ENCODE peak calls at places on chromosomes 13 and 19, in six cellular contexts. B is ascending aorta, D is transverse colon, K is spleen, W is fibroblast of lung, C is IMR-90. X is an unnamed sample.

GRCh38 chr13:110415669-110416068 is 108.6 kb downstream of the COL4A2 start:
- DNase-seq in B (no peak), D (no peak), K (no peak), W (no peak), C (peak; percentile 24), X (no peak)

GRCh38 chr19:2852598-2852997 is 11.3 kb downstream of the ZNF555 start:
- DNase-seq in B (no peak), D (no peak), K (no peak), W (no peak), C (no peak), X (no peak)

GRCh38 chr13:46165485-46166220 is 16.3 kb downstream of the LCP1 start:
- DNase-seq in B (no peak), D (no peak), K (no peak), W (peak; percentile 60), C (no peak), X (no peak)

GRCh38 chr13:37492061-37492460 is 106.5 kb downstream of the POSTN start:
- DNase-seq in B (no peak), D (no peak), K (no peak), W (peak; percentile 58), C (peak; percentile 26), X (no peak)

GRCh38 chr19:20287070-20287469 is 120.1 kb downstream of the ZNF486 start:
- DNase-seq in B (no peak), D (no peak), K (no peak), W (no peak), C (no peak), X (no peak)

GRCh38 chr19:53823380-53824120 is 564 bp downstream of the NLRP12 start:
- DNase-seq in B (no peak), D (no peak), K (peak; percentile 74), W (no peak), C (no peak), X (no peak)

GRCh38 chr19:54162241-54162805 is 2.8 kb upstream of the LENG1 start:
- DNase-seq in B (peak; percentile 88), D (peak; percentile 95), K (peak; percentile 94), W (peak; percentile 54), C (peak; percentile 44), X (peak; percentile 89)

GRCh38 chr13:35225582-35225981 is 250.9 kb downstream of the MAB21L1 start:
- DNase-seq in B (no peak), D (no peak), K (no peak), W (no peak), C (no peak), X (no peak)

GRCh38 chr13:112077729-112078128 is 10.8 kb downstream of the SOX1 start:
- DNase-seq in B (no peak), D (no peak), K (no peak), W (no peak), C (no peak), X (no peak)

DNA sequence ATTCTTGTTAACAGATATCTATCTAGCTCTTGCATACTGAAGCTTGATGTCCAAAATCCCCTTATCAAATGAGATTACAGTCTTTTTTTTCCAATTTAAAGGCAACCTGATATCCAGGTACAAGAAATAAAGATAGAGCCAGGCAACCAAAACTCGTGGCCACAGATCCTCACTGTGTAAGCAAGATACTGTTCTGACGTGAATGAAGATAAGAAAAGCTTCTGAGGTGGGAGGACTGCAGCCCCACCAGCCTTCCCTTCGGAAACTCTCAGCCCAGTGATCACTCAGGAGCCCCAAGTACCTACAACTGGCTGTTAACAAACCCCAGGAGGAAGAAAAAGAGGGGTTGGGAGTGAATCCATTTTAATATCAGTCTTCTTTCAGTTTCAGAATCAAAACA is 191.6 kb downstream of the EFNB2 start:
- DNase-seq in B (no peak), D (no peak), K (no peak), W (no peak), C (no peak), X (no peak)
- H3K27ac ChIP-seq in B (no peak overlapping the region), D (peak overlapping the region; percentile 87), K (no peak overlapping the region), W (no peak overlapping the region), C (no peak overlapping the region), X (no peak overlapping the region)

GRCh38 chr19:55166530-55167268 is at the start of gene DNAAF3:
- DNase-seq in B (peak; percentile 90), D (peak; percentile 93), K (peak; percentile 91), W (peak; percentile 95), C (peak; percentile 96), X (peak; percentile 92)
- H3K4me3 ChIP-seq in B (peak within 1 kb of the TSS; percentile 34), D (peak within 1 kb of the TSS; percentile 19), K (no peak within 1 kb of the TSS), W (peak within 1 kb of the TSS; percentile 51), C (peak within 1 kb of the TSS; percentile 45), X (peak within 1 kb of the TSS; percentile 19)

GRCh38 chr19:57434386-57435061 is 601 bp upstream of the ZNF749 start:
- DNase-seq in B (no peak), D (no peak), K (no peak), W (no peak), C (no peak), X (no peak)
- H3K27ac ChIP-seq in B (no peak overlapping the region), D (peak overlapping the region; percentile 78), K (no peak overlapping the region), W (peak overlapping the region; percentile 60), C (peak overlapping the region; percentile 62), X (peak overlapping the region; percentile 45)

DNA sequence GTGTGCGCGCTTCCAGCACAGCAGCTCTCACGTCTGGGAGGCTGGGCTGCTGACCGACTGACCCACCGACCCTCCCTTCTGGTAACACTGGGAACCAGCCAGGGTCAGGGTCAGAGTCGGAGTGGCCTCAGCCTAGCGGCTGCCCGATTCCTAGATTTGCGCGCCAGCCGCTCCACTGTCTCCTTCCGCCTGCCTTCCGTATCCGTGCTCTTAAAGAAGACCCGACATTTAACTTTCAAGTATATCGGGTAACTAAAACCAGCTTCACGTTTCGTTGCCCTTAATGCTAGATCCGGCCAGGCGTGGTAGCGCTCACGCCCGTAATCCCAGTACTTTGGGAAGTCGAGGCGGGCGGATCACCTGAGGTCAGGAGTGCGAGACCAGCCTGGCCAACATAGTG is 41.1 kb downstream of the SERP2 start:
- DNase-seq in B (no peak), D (no peak), K (peak; percentile 61), W (no peak), C (no peak), X (no peak)
- H3K4me3 ChIP-seq in B (no peak overlapping the region), D (no peak overlapping the region), K (no peak overlapping the region), W (no peak overlapping the region), C (no peak overlapping the region), X (no peak overlapping the region)

GRCh38 chr19:28074773-28075172 is 1138.2 kb downstream of the UQCRFS1 start:
- DNase-seq in B (no peak), D (no peak), K (no peak), W (peak; percentile 14), C (no peak), X (no peak)
- H3K27ac ChIP-seq in B (no peak overlapping the region), D (no peak overlapping the region), K (no peak overlapping the region), W (no peak overlapping the region), C (no peak overlapping the region), X (no peak overlapping the region)

GRCh38 chr19:1268392-1269064 is 604 bp upstream of the CIRBP start:
- DNase-seq in B (peak; percentile 70), D (no peak), K (peak; percentile 91), W (no peak), C (no peak), X (no peak)
- H3K4me3 ChIP-seq in B (no peak overlapping the region), D (no peak overlapping the region), K (no peak overlapping the region), W (no peak overlapping the region), C (no peak overlapping the region), X (no peak overlapping the region)

GRCh38 chr19:10115392-10116084 is 4.0 kb downstream of the P2RY11 start:
- DNase-seq in B (no peak), D (no peak), K (peak; percentile 80), W (no peak), C (no peak), X (no peak)
- H3K27ac ChIP-seq in B (no peak overlapping the region), D (no peak overlapping the region), K (no peak overlapping the region), W (no peak overlapping the region), C (no peak overlapping the region), X (no peak overlapping the region)

GRCh38 chr19:11361771-11362731 is 6.8 kb downstream of the PLPPR2 start:
- DNase-seq in B (no peak), D (no peak), K (peak; percentile 82), W (no peak), C (no peak), X (peak; percentile 76)
- H3K4me3 ChIP-seq in B (no peak overlapping the region), D (no peak overlapping the region), K (no peak overlapping the region), W (no peak overlapping the region), C (no peak overlapping the region), X (no peak overlapping the region)

GRCh38 chr19:39765091-39766076 is 13.3 kb upstream of the LEUTX start:
- DNase-seq in B (no peak), D (peak; percentile 28), K (no peak), W (peak; percentile 20), C (peak; percentile 41), X (no peak)

GRCh38 chr19:39754544-39754943 is 16.7 kb upstream of the CLC start:
- DNase-seq in B (no peak), D (no peak), K (no peak), W (no peak), C (no peak), X (no peak)

GRCh38 chr19:39759457-39760184 is 19.0 kb upstream of the LEUTX start:
- DNase-seq in B (no peak), D (no peak), K (no peak), W (no peak), C (no peak), X (no peak)
- H3K27ac ChIP-seq in B (no peak overlapping the region), D (no peak overlapping the region), K (no peak overlapping the region), W (no peak overlapping the region), C (no peak overlapping the region), X (no peak overlapping the region)